ENCODE peak calls at places on chromosomes 1 and 21, in four cellular contexts. E, F, K and G are unnamed samples.

GRCh38 chr1:203286161-203286984 is 18.9 kb upstream of the BTG2 start:
- DNase-seq in E (no peak), F (peak), K (no peak), G (no peak)

GRCh38 chr1:21854090-21854750 is 42.2 kb downstream of the LDLRAD2 start:
- DNase-seq in E (no peak), F (no peak), K (no peak), G (no peak)

GRCh38 chr21:46246345-46246744 is 17.8 kb upstream of the LSS start:
- DNase-seq in E (no peak), F (no peak), K (no peak), G (no peak)

GRCh38 chr21:28587748-28588147 is 404.9 kb downstream of the LTN1 start:
- DNase-seq in E (peak), F (no peak), K (no peak), G (peak)

GRCh38 chr1:206705187-206705586 is 20.5 kb downstream of the MAPKAPK2 start:
- DNase-seq in E (no peak), F (no peak), K (no peak), G (no peak)

GRCh38 chr1:226029093-226029496 is 30.0 kb upstream of the SDE2 start:
- DNase-seq in E (no peak), F (peak), K (no peak), G (no peak)

GRCh38 chr1:29237906-29238600 is 1.7 kb downstream of the PTPRU start:
- DNase-seq in E (no peak), F (no peak), K (peak), G (no peak)

GRCh38 chr1:221310180-221310579 is 430.9 kb downstream of the HLX start:
- DNase-seq in E (no peak), F (no peak), K (no peak), G (no peak)

GRCh38 chr1:185998391-185998790 is 264.2 kb downstream of the HMCN1 start:
- DNase-seq in E (no peak), F (no peak), K (no peak), G (no peak)

GRCh38 chr1:2796890-2797740 is 4.4 kb downstream of the TTC34 start:
- DNase-seq in E (no peak), F (no peak), K (no peak), G (no peak)

GRCh38 chr1:197799271-197799670 is 24.0 kb upstream of the DENND1B start:
- DNase-seq in E (no peak), F (no peak), K (no peak), G (no peak)

GRCh38 chr1:9149837-9150581 is 21.1 kb upstream of the GPR157 start:
- DNase-seq in E (no peak), F (no peak), K (peak), G (no peak)

GRCh38 chr1:209363112-209363511 is 220.4 kb upstream of the CAMK1G start:
- DNase-seq in E (no peak), F (no peak), K (no peak), G (no peak)

GRCh38 chr1:177472567-177472966 is 301.8 kb downstream of the BRINP2 start:
- DNase-seq in E (no peak), F (no peak), K (no peak), G (no peak)

GRCh38 chr1:186213225-186213607 is 161.8 kb downstream of the TPR start:
- DNase-seq in E (no peak), F (no peak), K (no peak), G (no peak)

GRCh38 chr1:228850141-228851100 is 115.1 kb downstream of the RHOU start:
- DNase-seq in E (no peak), F (no peak), K (no peak), G (no peak)

GRCh38 chr1:235643837-235644692 is 5.5 kb downstream of the GNG4 start:
- DNase-seq in E (no peak), F (no peak), K (no peak), G (no peak)

GRCh38 chr1:228650141-228650540 is 85.1 kb upstream of the RHOU start:
- DNase-seq in E (no peak), F (no peak), K (no peak), G (no peak)

GRCh38 chr1:234727018-234727757 is 117.2 kb upstream of the IRF2BP2 start:
- DNase-seq in E (no peak), F (no peak), K (no peak), G (no peak)

GRCh38 chr1:34684246-34684645 is 70.6 kb upstream of the GJB5 start:
- DNase-seq in E (no peak), F (no peak), K (no peak), G (no peak)

GRCh38 chr1:229430761-229431269 is 3.1 kb downstream of the ACTA1 start:
- DNase-seq in E (no peak), F (no peak), K (peak), G (no peak)

GRCh38 chr1:89996415-89997110 is 1.7 kb downstream of the ZNF326 start:
- DNase-seq in E (no peak), F (no peak), K (no peak), G (no peak)

GRCh38 chr1:24450857-24451397 is 35.3 kb downstream of the NIPAL3 start:
- DNase-seq in E (no peak), F (no peak), K (no peak), G (no peak)

GRCh38 chr1:210746024-210746423 is 387.9 kb downstream of the KCNH1 start:
- DNase-seq in E (no peak), F (no peak), K (no peak), G (no peak)

DNA sequence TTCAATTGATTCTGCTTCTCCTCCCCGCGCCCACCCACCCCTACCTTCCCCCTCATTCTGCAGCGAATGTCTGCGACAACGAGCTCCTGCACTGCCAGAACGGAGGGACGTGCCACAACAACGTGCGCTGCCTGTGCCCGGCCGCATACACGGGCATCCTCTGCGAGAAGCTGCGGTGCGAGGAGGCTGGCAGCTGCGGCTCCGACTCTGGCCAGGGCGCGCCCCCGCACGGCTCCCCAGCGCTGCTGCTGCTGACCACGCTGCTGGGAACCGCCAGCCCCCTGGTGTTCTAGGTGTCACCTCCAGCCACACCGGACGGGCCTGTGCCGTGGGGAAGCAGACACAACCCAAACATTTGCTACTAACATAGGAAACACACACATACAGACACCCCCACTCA is 339.7 kb downstream of the NTNG1 start:
- DNase-seq in E (no peak), F (peak), K (peak), G (no peak)
- H3K4me3 ChIP-seq in E (no peak), F (no peak), K (no peak), G (no peak)

GRCh38 chr1:246117066-246117791 is 389.9 kb downstream of the SMYD3 start:
- DNase-seq in E (no peak), F (no peak), K (no peak), G (peak)
- TF ChIP-seq CTCF in E (peak), F (no peak), K (peak), G (peak)

GRCh38 chr21:38646213-38646837 is 148.0 kb upstream of the ERG start:
- DNase-seq in E (peak), F (no peak), K (no peak), G (no peak)
- H3K4me3 ChIP-seq in E (no peak), F (no peak), K (no peak), G (no peak)

DNA sequence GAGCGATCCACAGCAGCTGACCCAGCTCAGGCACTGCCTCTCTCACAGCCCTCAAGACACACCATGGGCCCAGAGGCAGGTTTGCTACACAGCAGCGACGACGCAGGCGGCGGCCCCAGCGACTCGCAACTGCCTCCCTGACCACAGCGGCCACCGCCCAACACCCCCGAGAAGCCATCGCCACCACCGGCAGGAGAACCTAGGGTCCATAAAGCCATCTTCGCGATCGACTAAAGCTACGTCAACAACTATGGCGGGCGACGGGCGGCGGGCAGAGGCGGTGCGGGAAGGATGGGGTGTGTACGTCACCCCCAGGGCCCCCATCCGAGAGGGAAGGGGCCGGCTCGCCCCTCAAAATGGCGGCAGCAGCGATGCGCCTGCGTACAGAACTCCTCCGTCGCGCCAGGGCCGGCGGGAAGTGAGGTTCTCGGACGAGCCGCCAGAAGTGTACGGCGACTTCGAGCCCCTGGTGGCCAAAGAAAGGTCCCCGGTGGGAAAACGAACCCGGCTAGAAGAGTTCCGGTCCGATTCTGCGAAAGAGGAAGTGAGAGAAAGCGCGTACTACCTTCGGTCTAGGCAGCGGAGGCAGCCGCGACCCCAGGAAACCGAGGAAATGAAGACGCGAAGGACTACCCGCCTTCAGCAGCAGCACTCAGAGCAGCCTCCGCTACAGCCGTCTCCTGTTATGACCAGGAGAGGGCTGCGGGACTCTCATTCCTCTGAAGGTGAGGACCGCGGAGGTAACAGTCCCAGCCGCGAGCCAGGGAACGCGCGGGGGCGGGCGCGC is at the start of gene TOR1AIP1:
- DNase-seq in E (peak), F (peak), K (peak), G (peak)
- TF ChIP-seq CTCF in E (peak), F (peak), K (peak), G (peak)

GRCh38 chr1:155086182-155086741 is 7.6 kb downstream of the EFNA3 start:
- DNase-seq in E (no peak), F (peak), K (peak), G (no peak)
- H3K4me3 ChIP-seq in E (no peak), F (peak), K (no peak), G (no peak)

DNA sequence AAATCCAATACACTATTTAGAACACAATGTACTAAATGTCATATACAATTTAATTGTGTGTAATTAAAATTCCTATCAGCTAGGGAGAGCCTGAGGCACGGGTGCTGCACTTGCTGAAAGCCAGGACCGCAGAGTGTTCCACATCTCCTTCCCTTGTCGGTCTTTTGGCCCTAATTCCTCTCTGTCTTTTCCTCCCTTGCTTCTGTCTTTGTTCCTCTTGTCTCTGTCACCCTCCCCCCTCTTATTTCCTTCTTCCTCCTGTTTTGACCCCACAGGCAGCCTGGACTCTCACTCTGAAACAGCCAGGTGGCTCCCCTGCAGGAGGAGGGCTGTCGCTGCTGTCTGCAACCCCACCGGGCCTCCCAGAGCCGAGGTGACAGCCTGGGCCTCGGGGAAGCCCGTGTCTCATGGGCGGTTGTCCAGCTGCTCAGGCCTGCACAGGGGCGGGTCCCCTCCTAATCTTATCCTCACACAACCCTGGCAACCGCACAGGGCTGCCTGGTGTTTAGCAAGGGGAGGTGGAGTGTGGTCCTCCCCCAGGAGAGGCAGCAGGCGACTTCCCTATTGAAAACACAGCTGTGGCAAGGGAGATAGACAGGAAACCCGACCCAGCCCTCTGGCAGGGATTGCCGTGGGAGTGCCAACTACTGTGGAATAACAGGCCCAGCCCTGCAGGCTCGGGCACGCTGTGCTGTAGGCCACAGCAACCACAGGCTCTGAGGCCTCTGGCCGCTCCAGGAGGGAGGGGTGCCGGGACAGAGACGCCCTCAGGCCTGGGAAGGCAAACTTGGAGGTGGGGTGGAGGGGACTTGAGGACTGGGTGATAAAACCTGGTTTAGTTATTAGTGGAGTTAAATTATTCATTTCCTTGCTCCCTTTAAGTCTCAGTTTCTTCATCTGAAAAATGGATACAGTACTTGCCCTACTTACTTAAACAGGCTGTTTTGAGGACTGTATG is 68.8 kb upstream of the WDR26 start:
- DNase-seq in E (peak), F (peak), K (peak), G (no peak)
- TF ChIP-seq CTCF in E (peak), F (no peak), K (no peak), G (no peak)

DNA sequence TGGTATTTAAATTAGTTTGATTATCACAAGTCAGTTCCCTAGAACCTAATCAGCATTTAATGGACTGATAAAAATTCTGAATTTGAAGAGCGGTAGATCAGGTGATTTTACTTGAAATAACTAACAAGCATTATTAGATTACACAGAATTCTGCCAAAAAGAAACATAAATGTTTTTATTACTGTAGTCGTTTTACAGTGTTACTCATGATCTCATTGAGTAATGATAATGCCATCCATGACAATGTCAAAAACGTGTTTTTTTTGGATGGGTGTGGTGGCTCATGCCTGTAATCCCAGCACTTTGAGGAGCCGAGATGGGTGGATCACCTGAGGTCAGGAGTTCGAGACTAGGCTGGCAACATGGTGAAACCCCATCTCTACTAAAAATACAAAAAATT is 56.5 kb downstream of the LAMC1 start:
- DNase-seq in E (no peak), F (no peak), K (no peak), G (no peak)
- H3K4me3 ChIP-seq in E (no peak), F (no peak), K (no peak), G (no peak)